ENCODE peak calls at places on chromosomes 7 and 10, in nine cellular contexts. G is GM23338, A is hepatocyte, F is tibial nerve, P is GM23248, Q is adrenal gland, R is stomach, N is right cardiac atrium, Z is neural progenitor cell. C is an unnamed sample. For H3K4me1, the result is how much of the 10 kb centered on the place peaks cover.

GRCh38 chr7:20797174-20798080 is 10.7 kb upstream of the SP8 start:
- DNase-seq in G (peak), A (no peak), F (no peak), P (no peak), Q (no peak), R (no peak), N (no peak), Z (peak), C (peak)

GRCh38 chr10:102413053-102413705 is 5.4 kb downstream of the PSD start:
- DNase-seq in G (peak), A (no peak), F (no peak), P (peak), Q (no peak), R (no peak), N (no peak), Z (peak), C (peak)

GRCh38 chr7:3493499-3493898 is 192.4 kb downstream of the SDK1 start:
- DNase-seq in G (peak), A (peak), F (no peak), P (peak), Q (no peak), R (no peak), N (no peak), Z (no peak), C (no peak)

GRCh38 chr10:95266674-95267095 is 24.1 kb downstream of the PDLIM1 start:
- DNase-seq in G (peak), A (peak), F (no peak), P (peak), Q (no peak), R (no peak), N (no peak), Z (peak), C (peak)

GRCh38 chr7:128841961-128842673 is 11.9 kb downstream of the FLNC start:
- DNase-seq in G (peak), A (no peak), F (no peak), P (peak), Q (no peak), R (peak), N (peak), Z (peak), C (peak)

GRCh38 chr10:14748471-14748870 is 26.2 kb downstream of the FAM107B start:
- DNase-seq in G (no peak), A (no peak), F (no peak), P (no peak), Q (no peak), R (peak), N (peak), Z (no peak), C (no peak)

GRCh38 chr7:20834656-20835055 is 48.0 kb upstream of the SP8 start:
- DNase-seq in G (peak), A (no peak), F (no peak), P (peak), Q (no peak), R (no peak), N (no peak), Z (peak), C (no peak)

GRCh38 chr10:51867956-51868355 is 168.6 kb upstream of the CSTF2T start:
- DNase-seq in G (no peak), A (no peak), F (no peak), P (peak), Q (no peak), R (no peak), N (no peak), Z (no peak), C (no peak)

GRCh38 chr7:43431020-43431595 is 151.8 kb upstream of the STK17A start:
- DNase-seq in G (peak), A (no peak), F (no peak), P (peak), Q (no peak), R (no peak), N (no peak), Z (no peak), C (peak)

GRCh38 chr7:153887756-153888591 is 164.2 kb upstream of the DPP6 start:
- DNase-seq in G (no peak), A (no peak), F (no peak), P (no peak), Q (no peak), R (no peak), N (no peak), Z (peak), C (peak)

GRCh38 chr10:108653466-108653865 is 1269.8 kb downstream of the XPNPEP1 start:
- DNase-seq in G (no peak), A (no peak), F (no peak), P (peak), Q (no peak), R (no peak), N (no peak), Z (no peak), C (no peak)

GRCh38 chr7:94561841-94562514 is 52.4 kb downstream of the CASD1 start:
- DNase-seq in G (no peak), A (no peak), F (no peak), P (peak), Q (no peak), R (no peak), N (no peak), Z (no peak), C (peak)

GRCh38 chr10:23869996-23870395 is 338.9 kb upstream of the KIAA1217 start:
- DNase-seq in G (no peak), A (no peak), F (no peak), P (no peak), Q (no peak), R (no peak), N (no peak), Z (no peak), C (no peak)

GRCh38 chr10:69367469-69367868 is 49.2 kb downstream of the TACR2 start:
- DNase-seq in G (peak), A (no peak), F (no peak), P (no peak), Q (no peak), R (no peak), N (no peak), Z (no peak), C (no peak)
- H3K27ac ChIP-seq in G (peak), A (no peak), F (no peak), P (no peak), Q (no peak), R (no peak), N (no peak), Z (no peak), C (no peak)

DNA sequence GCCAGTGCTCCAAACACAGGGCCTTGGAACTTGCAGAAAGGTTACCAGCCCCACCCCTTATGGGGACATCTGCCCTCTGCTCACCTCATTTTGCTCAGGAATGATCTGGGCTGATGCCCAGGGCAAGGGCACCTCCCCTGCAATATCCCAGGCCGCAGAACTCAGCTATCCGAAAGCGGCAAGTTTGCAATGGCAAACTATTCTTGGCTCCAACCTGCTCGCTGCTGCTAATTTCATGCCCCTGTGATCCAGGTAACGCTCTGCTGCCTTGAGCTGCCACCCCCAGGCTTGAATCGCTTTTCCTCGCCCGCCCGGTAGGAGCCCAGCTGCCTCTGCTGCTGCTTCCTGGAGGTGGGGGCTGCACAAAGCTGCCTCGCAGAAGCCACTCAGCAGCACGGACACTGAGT is 18.2 kb downstream of the SLC29A3 start:
- DNase-seq in G (peak), A (no peak), F (no peak), P (no peak), Q (no peak), R (no peak), N (no peak), Z (no peak), C (no peak)
- H3K4me1 ChIP-seq in G (under half), A (half or more), F (under half), P (under half), Q (under half), R (half or more), N (under half), Z (under half), C (under half)

DNA sequence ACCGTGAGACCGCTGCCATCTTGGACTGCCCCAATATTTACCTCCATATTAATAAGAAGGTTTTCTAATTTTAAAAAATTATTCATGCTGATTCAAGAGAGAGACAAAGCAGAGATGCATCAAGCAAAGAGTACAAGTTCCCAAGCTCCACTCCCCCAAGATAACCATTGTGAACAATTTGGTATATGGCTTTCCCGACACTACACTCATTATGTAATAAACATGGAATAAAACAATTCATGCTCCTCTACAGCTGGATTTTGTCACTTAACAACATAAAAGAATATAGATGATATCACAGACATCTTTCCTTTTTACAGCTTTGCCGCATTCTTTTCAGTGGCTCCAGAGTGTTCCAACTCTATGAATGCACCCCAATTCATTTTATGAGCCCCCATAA is 307.6 kb downstream of the FGFR2 start:
- DNase-seq in G (no peak), A (no peak), F (no peak), P (no peak), Q (no peak), R (no peak), N (no peak), Z (no peak), C (no peak)
- H3K4me3 ChIP-seq in G (no peak), A (no peak), F (no peak), P (no peak), Q (no peak), R (no peak), N (no peak), Z (no peak), C (no peak)

GRCh38 chr7:139452948-139453672 is 30.4 kb downstream of the KLRG2 start:
- DNase-seq in G (peak), A (no peak), F (no peak), P (peak), Q (no peak), R (no peak), N (no peak), Z (no peak), C (peak)

GRCh38 chr7:139451638-139452037 is 31.8 kb downstream of the KLRG2 start:
- DNase-seq in G (no peak), A (no peak), F (no peak), P (peak), Q (no peak), R (no peak), N (no peak), Z (no peak), C (peak)

GRCh38 chr7:139455789-139456188 is 27.7 kb downstream of the KLRG2 start:
- DNase-seq in G (no peak), A (no peak), F (no peak), P (no peak), Q (no peak), R (no peak), N (no peak), Z (no peak), C (no peak)

GRCh38 chr7:139456511-139456910 is 27.0 kb downstream of the KLRG2 start:
- DNase-seq in G (no peak), A (no peak), F (no peak), P (no peak), Q (no peak), R (no peak), N (no peak), Z (no peak), C (no peak)

DNA sequence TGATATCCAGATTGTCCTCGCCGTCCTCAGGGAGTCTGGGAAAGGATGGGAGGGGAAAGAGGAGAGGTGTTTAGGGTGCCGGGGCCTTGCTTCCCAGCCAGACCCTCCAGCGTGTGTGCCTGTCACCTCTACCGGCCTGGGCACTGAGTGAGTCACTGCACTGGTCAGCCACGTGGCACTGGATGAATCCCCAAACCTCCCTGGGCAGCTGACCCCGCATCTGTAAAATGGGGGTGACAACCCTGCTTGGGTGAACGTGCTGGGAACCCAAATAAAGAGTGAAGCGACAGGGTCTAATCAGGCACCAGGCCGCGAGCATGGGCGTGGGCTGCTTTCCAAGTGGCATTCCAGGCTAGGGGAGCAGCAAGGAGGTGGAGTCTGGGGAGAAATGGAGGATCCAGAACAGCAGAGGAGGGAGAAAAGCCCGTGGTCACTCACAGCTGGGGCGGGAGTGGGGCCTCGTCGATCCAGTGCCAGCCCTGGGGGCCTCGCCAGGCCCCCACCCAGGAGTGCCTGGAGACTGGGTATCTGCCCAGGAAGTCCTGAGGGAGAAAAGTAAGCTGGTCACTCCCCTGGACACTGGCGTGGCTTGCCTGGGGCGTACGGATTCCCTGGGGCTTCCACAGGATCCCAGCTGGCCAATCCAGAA is 29.7 kb downstream of the KLRG2 start:
- DNase-seq in G (no peak), A (no peak), F (no peak), P (peak), Q (no peak), R (no peak), N (no peak), Z (no peak), C (no peak)
- H3K27ac ChIP-seq in G (no peak), A (no peak), F (no peak), P (peak), Q (no peak), R (no peak), N (no peak), Z (no peak), C (no peak)